ENCODE peak calls at places on chromosome 18, in eight cellular contexts. W is heart left ventricle; Z is HS-5; N is right lobe of liver; F is fibroblast of mammary gland; Q is endothelial cell; P is CD4-positive, alpha-beta T cell; R is amygdala. M is an unnamed sample.

GRCh38 chr18:10351221-10351795 is 103.1 kb upstream of the APCDD1 start:
- DNase-seq in W (no peak), Z (no peak), N (no peak), F (no peak), Q (no peak), P (no peak), R (no peak), M (no peak)

GRCh38 chr18:26549103-26549485 is 741 bp upstream of the KCTD1 start:
- DNase-seq in W (no peak), Z (no peak), N (peak), F (peak), Q (no peak), P (no peak), R (peak), M (no peak)

GRCh38 chr18:31931163-31931885 is 11.6 kb downstream of the TRAPPC8 start:
- DNase-seq in W (no peak), Z (no peak), N (no peak), F (peak), Q (no peak), P (no peak), R (no peak), M (no peak)

GRCh38 chr18:59101830-59102414 is 37.8 kb upstream of the SEC11C start:
- DNase-seq in W (no peak), Z (no peak), N (no peak), F (no peak), Q (no peak), P (no peak), R (no peak), M (no peak)

GRCh38 chr18:37873416-37873815 is 307.8 kb upstream of the CELF4 start:
- DNase-seq in W (no peak), Z (no peak), N (no peak), F (no peak), Q (no peak), P (no peak), R (no peak), M (no peak)

GRCh38 chr18:67417864-67418523 is 98.5 kb downstream of the DSEL start:
- DNase-seq in W (no peak), Z (peak), N (no peak), F (peak), Q (no peak), P (no peak), R (no peak), M (no peak)

GRCh38 chr18:44973282-44973681 is 292.6 kb downstream of the SETBP1 start:
- DNase-seq in W (no peak), Z (no peak), N (no peak), F (peak), Q (no peak), P (no peak), R (no peak), M (no peak)

GRCh38 chr18:68841301-68841700 is 43.4 kb downstream of the CCDC102B start:
- DNase-seq in W (no peak), Z (no peak), N (no peak), F (peak), Q (no peak), P (no peak), R (no peak), M (no peak)

GRCh38 chr18:48894799-48895346 is 55.9 kb downstream of the SMAD7 start:
- DNase-seq in W (no peak), Z (no peak), N (no peak), F (peak), Q (no peak), P (no peak), R (no peak), M (no peak)